ENCODE peak calls at places on chromosomes 3 and 15, in ten cellular contexts. E is B cell; Y is ovary; B is HFF-Myc; D is lower leg skin; H is thoracic aorta; K is astrocyte; G is GM23338; N is A549; F is CD8-positive, alpha-beta T cell. T is an unnamed sample.

GRCh38 chr3:185583925-185584324 is 2.2 kb upstream of the SENP2 start:
- DNase-seq in Y (no peak), G (peak), N (no peak), B (no peak), E (no peak), D (no peak), K (no peak), H (no peak), F (no peak), T (no peak)

GRCh38 chr3:127209155-127209839 is 16.4 kb downstream of the PRR23E start:
- DNase-seq in Y (no peak), B (no peak), K (no peak), F (no peak), E (no peak), H (no peak), G (no peak), N (no peak), D (no peak), T (peak)

GRCh38 chr3:79040701-79041100 is 727.1 kb downstream of the ROBO1 start:
- DNase-seq in G (no peak), E (no peak), K (peak), F (no peak), H (no peak), N (peak), B (no peak), Y (no peak), D (no peak), T (no peak)

GRCh38 chr3:122310361-122310760 is 14.7 kb upstream of the CSTA start:
- DNase-seq in N (no peak), Y (no peak), E (no peak), F (no peak), D (no peak), H (no peak), K (no peak), G (no peak), B (no peak), T (no peak)

GRCh38 chr3:4888913-4889846 is 90.1 kb upstream of the BHLHE40 start:
- DNase-seq in E (no peak), B (no peak), Y (no peak), G (no peak), N (no peak), H (no peak), K (peak), D (no peak), F (no peak), T (no peak)

GRCh38 chr3:159619341-159619885 is 369.2 kb upstream of the IL12A start:
- DNase-seq in Y (no peak), E (no peak), D (no peak), G (no peak), K (peak), F (no peak), H (no peak), N (peak), B (no peak), T (no peak)

GRCh38 chr15:72907733-72908132 is 124.2 kb upstream of the ADPGK start:
- DNase-seq in E (no peak), Y (peak), B (no peak), F (no peak), K (no peak), D (no peak), G (no peak), N (no peak), H (no peak), T (no peak)

GRCh38 chr3:114902691-114903101 is 244.4 kb downstream of the ZBTB20 start:
- DNase-seq in Y (no peak), H (no peak), B (no peak), F (no peak), N (peak), G (peak), D (no peak), E (no peak), K (no peak), T (no peak)

GRCh38 chr15:66155065-66155464 is 98.5 kb downstream of the MEGF11 start:
- DNase-seq in H (no peak), Y (no peak), G (no peak), F (no peak), N (no peak), D (no peak), B (no peak), E (no peak), K (no peak), T (no peak)

GRCh38 chr15:56759450-56759845 is 26.1 kb upstream of the ZNF280D start:
- DNase-seq in N (no peak), H (no peak), D (no peak), E (no peak), F (no peak), K (peak), Y (peak), B (peak), G (no peak), T (no peak)

GRCh38 chr3:31833391-31834165 is 147.5 kb downstream of the OSBPL10 start:
- DNase-seq in H (no peak), B (no peak), N (no peak), Y (no peak), E (no peak), F (no peak), K (no peak), D (no peak), G (no peak), T (no peak)

GRCh38 chr3:100900671-100901070 is 92.5 kb downstream of the ABI3BP start:
- DNase-seq in D (no peak), H (no peak), F (no peak), K (no peak), N (no peak), B (no peak), E (no peak), Y (no peak), G (no peak), T (no peak)

GRCh38 chr15:77457619-77458265 is 37.1 kb downstream of the HMG20A start:
- DNase-seq in F (no peak), Y (no peak), N (no peak), D (no peak), H (no peak), B (no peak), G (no peak), E (no peak), K (peak), T (no peak)

GRCh38 chr15:68420186-68420684 is 11.7 kb downstream of the ITGA11 start:
- DNase-seq in K (no peak), H (no peak), N (peak), F (no peak), D (no peak), Y (no peak), E (no peak), B (no peak), G (peak), T (peak)

GRCh38 chr3:33089515-33089914 is 7.4 kb downstream of the GLB1 start:
- DNase-seq in F (no peak), E (peak), K (no peak), H (no peak), G (no peak), N (no peak), D (no peak), Y (no peak), B (no peak), T (no peak)

GRCh38 chr3:41932511-41932910 is 29.4 kb downstream of the ULK4 start:
- DNase-seq in H (no peak), G (no peak), N (no peak), Y (no peak), B (no peak), D (no peak), F (no peak), K (no peak), E (no peak), T (no peak)

GRCh38 chr15:23403550-23403949 is 43.5 kb downstream of the GOLGA6L2 start:
- DNase-seq in H (peak), Y (no peak), G (no peak), F (no peak), N (no peak), E (no peak), B (no peak), K (no peak), D (no peak), T (no peak)

GRCh38 chr3:180983136-180983535 is 6.4 kb downstream of the DNAJC19 start:
- DNase-seq in G (no peak), F (no peak), K (no peak), N (no peak), Y (no peak), D (no peak), H (no peak), B (no peak), E (no peak), T (no peak)

GRCh38 chr3:69761896-69762789 is 22.9 kb downstream of the MITF start:
- DNase-seq in G (no peak), F (no peak), H (no peak), Y (no peak), E (no peak), B (no peak), K (peak), N (peak), D (no peak), T (no peak)

GRCh38 chr15:40936709-40937666 is 7.8 kb downstream of the DLL4 start:
- DNase-seq in N (no peak), H (no peak), Y (no peak), F (no peak), E (no peak), G (no peak), B (no peak), D (no peak), K (peak), T (no peak)

GRCh38 chr3:185400866-185401265 is 37.9 kb downstream of the MAP3K13 start:
- DNase-seq in E (no peak), B (no peak), N (no peak), G (no peak), K (no peak), Y (no peak), H (no peak), F (no peak), D (no peak), T (no peak)

GRCh38 chr3:185699927-185700326 is 113.8 kb downstream of the SENP2 start:
- DNase-seq in G (no peak), D (no peak), N (no peak), H (no peak), B (no peak), K (no peak), Y (no peak), E (no peak), F (no peak), T (no peak)

GRCh38 chr3:196991581-196992460 is 23.2 kb upstream of the PIGZ start:
- DNase-seq in N (no peak), Y (no peak), G (no peak), B (no peak), D (no peak), K (no peak), H (no peak), F (no peak), E (no peak), T (no peak)

GRCh38 chr15:63604281-63604680 is 7.1 kb downstream of the FBXL22 start:
- DNase-seq in Y (peak), H (no peak), D (no peak), B (no peak), K (no peak), N (no peak), G (no peak), F (no peak), E (no peak), T (no peak)

GRCh38 chr3:184531580-184532290 is 29.9 kb upstream of the EPHB3 start:
- DNase-seq in F (no peak), G (no peak), Y (no peak), B (no peak), D (no peak), N (no peak), K (no peak), H (no peak), E (no peak), T (no peak)

GRCh38 chr15:101010781-101011180 is 91.6 kb downstream of the LRRK1 start:
- DNase-seq in D (peak), B (no peak), H (no peak), E (no peak), N (no peak), F (no peak), G (no peak), Y (no peak), K (no peak), T (no peak)

GRCh38 chr3:64084640-64085039 is 61.3 kb upstream of the PSMD6 start:
- DNase-seq in G (no peak), E (no peak), D (no peak), N (peak), Y (no peak), B (peak), H (no peak), K (peak), F (no peak), T (no peak)

GRCh38 chr3:192817506-192817905 is 90.2 kb upstream of the FGF12 start:
- DNase-seq in B (no peak), E (no peak), G (no peak), K (no peak), Y (no peak), D (no peak), H (no peak), F (no peak), N (no peak), T (no peak)

GRCh38 chr3:38404286-38404685 is 49.4 kb upstream of the ACVR2B start:
- DNase-seq in G (no peak), K (peak), B (peak), E (no peak), D (peak), H (no peak), Y (no peak), N (no peak), F (no peak), T (no peak)

GRCh38 chr3:16916840-16917239 is 32.1 kb downstream of the PLCL2 start:
- DNase-seq in D (no peak), H (no peak), B (no peak), Y (no peak), E (no peak), N (no peak), F (no peak), G (no peak), K (no peak), T (no peak)

DNA sequence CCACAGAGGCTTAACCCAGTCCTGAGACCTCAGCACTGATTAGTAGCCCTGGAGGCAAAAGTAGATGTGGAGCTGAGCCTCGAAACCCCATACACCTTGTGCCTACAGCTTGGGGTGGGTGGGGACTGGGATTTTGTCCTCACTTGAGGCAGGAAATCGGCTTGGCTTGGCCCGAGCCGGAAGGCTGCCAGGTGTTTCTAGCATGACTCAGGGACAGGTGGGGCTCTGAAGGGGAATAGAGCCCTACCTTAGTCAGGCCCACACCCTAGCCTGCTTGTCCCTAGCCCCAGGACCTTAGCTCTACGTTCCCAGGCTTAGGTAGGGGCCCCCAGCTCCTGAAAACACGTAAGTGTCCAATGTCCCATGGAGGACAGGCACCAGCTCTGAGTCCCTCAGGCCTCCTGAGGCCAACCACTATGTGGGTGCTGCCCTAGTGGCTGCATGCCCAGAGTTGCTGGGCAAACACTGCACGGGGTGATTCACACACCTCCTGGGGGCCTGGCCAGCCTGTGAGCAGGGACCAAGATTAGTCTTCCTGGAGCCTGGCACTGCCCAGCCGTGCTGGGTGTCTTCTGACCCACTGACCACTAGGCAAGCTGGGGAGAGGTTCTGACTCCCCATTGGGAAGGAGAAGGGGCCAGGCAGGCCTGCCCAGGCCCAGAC is 3.1 kb downstream of the MST1R start:
- DNase-seq in G (peak), E (no peak), K (peak), Y (no peak), D (peak), B (no peak), H (peak), N (peak), F (no peak), T (no peak)
- TF ChIP-seq CTCF in G (no peak), E (no peak), K (no peak), Y (no peak), D (no peak), B (no peak), H (no peak), N (no peak), F (no peak), T (no peak)

DNA sequence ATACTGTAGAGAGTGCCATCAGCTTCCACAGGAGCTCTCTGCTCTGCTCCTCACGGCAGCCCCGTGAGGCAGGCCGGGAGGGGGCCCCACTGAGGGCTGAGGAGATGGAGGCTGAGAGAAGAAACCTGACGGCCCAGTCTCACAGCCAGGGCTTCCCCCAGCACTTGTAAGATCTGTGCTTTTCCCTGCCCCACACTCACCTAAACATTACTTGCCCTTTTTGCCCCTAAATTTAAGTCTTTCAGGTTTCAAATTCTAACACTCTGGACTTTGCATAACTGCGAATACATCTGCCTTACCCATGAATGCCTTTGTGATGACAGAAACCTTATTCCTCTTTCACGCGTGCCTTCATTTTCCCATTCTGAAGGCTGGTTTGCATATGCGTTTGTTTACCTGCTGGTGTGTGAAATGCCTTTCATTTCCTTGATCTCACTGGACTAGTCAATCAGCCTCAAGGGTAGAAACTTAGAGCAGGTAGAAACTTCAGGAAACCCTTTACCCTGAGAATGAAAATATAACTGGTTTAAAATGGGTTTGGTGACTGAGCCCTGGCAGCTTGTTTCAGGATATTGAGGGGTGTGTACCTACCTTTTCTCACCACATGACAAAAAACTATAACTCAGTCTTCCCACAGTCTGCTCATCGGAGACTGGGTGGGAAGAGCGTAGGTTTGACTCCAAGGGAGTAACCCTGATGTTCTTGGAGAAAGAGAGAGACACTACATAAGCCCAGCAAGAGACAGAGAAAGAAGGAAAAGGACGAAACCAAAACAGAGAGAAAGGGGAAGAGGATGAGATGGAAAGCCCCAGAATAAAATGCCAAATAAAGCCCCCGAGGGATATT is 20.1 kb downstream of the SLC12A8 start:
- DNase-seq in E (peak), H (no peak), K (no peak), D (no peak), G (peak), B (no peak), Y (no peak), F (no peak), N (no peak), T (no peak)
- TF ChIP-seq CTCF in E (peak), H (no peak), K (no peak), D (no peak), G (peak), B (no peak), Y (no peak), F (no peak), N (no peak), T (no peak)

GRCh38 chr15:62059108-62059817 is 984 bp downstream of the VPS13C start:
- DNase-seq in Y (no peak), G (no peak), B (no peak), F (no peak), N (no peak), H (no peak), D (no peak), K (no peak), E (no peak), T (no peak)
- TF ChIP-seq CTCF in Y (no peak), G (no peak), B (no peak), F (no peak), N (no peak), H (no peak), D (no peak), K (peak), E (no peak), T (peak)

GRCh38 chr3:1252061-1252430 is 159.2 kb downstream of the CNTN6 start:
- DNase-seq in Y (no peak), F (no peak), E (no peak), D (no peak), G (no peak), N (no peak), B (no peak), K (no peak), H (no peak), T (no peak)

DNA sequence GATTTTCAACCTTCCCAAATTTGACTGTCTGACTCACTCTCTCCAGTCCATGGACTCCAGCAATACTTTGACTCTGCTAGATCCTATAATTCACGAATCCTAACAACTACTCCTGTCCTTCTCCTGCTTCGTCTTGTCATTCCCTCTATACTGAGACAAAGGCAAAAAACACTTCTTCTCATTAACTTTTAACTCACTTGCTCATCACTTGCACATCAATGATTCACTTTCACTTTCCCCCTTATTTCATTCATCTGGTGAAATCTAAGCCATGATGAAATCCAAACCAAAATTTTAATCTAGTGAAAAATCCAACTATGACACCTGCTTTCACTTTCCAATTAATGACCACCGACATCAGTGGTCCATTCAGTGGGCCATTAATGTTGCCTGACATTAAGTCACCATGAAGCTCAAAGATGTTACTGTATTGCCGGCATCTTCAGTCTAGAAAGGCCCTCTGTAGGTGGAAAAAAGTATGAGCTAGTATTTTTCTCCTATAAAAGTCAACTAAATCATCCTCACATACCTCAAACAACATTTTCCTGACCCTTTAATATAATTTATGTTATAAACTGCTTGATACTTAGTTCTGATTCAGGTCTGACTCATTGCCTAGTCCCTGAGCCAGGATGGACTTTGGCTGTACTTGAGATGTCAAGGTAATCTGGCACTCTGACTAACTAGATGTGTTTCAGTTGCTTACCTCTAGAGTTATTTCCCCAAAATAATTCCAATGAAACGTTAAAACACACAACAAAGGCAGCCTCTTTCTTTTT is 158.6 kb downstream of the CNTN6 start:
- DNase-seq in D (no peak), F (no peak), K (peak), G (peak), Y (no peak), B (no peak), E (no peak), H (no peak), N (no peak), T (no peak)
- TF ChIP-seq CTCF in D (no peak), F (no peak), K (no peak), G (peak), Y (no peak), B (no peak), E (no peak), H (no peak), N (no peak), T (peak)

DNA sequence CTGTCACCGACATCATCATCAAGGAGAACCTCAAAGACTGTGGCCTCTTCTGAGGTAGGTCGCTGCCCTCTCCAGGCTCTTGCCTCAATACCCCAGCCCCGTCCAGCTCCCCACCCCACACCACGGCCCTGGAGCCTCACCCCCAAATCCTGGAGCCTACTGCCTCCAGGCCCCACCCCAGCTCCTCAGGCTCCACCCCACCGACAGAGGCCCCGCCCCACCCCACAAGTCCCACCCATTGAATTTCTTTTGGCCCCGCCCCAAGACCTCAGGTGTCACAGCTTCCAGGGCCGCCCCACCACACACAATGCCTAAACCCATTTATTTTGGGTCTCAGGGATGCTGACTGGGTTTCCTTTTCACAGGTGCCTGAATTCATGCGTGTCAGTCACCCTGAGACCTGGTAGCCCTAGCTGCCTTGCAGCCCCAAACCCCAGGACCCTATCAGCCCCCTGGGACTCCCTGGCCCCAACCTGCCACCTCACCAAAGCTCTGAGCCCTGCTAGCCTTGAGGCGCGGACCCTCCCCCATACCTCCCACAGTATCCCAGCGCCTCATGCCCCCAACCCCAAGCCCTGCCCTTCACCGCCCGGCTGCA is 3.6 kb downstream of the GNAT1 start:
- DNase-seq in Y (no peak), F (no peak), G (peak), K (no peak), H (no peak), B (no peak), N (peak), D (no peak), E (peak), T (no peak)
- TF ChIP-seq CTCF in Y (no peak), F (no peak), G (no peak), K (no peak), H (no peak), B (no peak), N (no peak), D (no peak), E (no peak), T (no peak)